ENCODE peak calls at places on chromosomes 12 and 14, in nine cellular contexts. M is GM10248, L is ovary, A is GM12865, O is neural progenitor cell, T is mucosa of descending colon, F is thyroid gland, G is Peyer's patch, Y is B cell. Z is an unnamed sample.

GRCh38 chr12:5965950-5966383 is 20.9 kb upstream of the ANO2 start:
- DNase-seq in M (peak), L (no peak), A (peak), O (peak), T (peak), F (peak), G (peak), Y (peak), Z (peak)

GRCh38 chr12:20282411-20282810 is 85.9 kb upstream of the PDE3A start:
- DNase-seq in M (no peak), L (no peak), A (no peak), O (no peak), T (no peak), F (no peak), G (no peak), Y (no peak), Z (no peak)

GRCh38 chr12:71472441-71472911 is 32.9 kb downstream of the LGR5 start:
- DNase-seq in M (no peak), L (no peak), A (no peak), O (no peak), T (no peak), F (no peak), G (no peak), Y (no peak), Z (no peak)

GRCh38 chr14:26597136-26598080 is at the start of gene NOVA1:
- DNase-seq in M (peak), L (peak), A (no peak), O (peak), T (peak), F (peak), G (peak), Y (no peak), Z (peak)

GRCh38 chr14:50941151-50941550 is 3.1 kb downstream of the PYGL start:
- DNase-seq in M (no peak), L (no peak), A (no peak), O (no peak), T (no peak), F (no peak), G (no peak), Y (no peak), Z (no peak)

GRCh38 chr14:83632375-83632774 is 1897.6 kb upstream of the FLRT2 start:
- DNase-seq in M (no peak), L (no peak), A (no peak), O (peak), T (no peak), F (no peak), G (no peak), Y (no peak), Z (no peak)

GRCh38 chr12:128606538-128606937 is 217.2 kb downstream of the SLC15A4 start:
- DNase-seq in M (no peak), L (no peak), A (no peak), O (no peak), T (peak), F (no peak), G (peak), Y (no peak), Z (no peak)

GRCh38 chr12:24266982-24267381 is 317.5 kb upstream of the SOX5 start:
- DNase-seq in M (no peak), L (no peak), A (no peak), O (no peak), T (no peak), F (peak), G (no peak), Y (no peak), Z (no peak)

GRCh38 chr14:74582910-74583581 is 29.0 kb downstream of the LTBP2 start:
- DNase-seq in M (no peak), L (no peak), A (no peak), O (no peak), T (no peak), F (no peak), G (no peak), Y (no peak), Z (no peak)

GRCh38 chr14:97783001-97783400 is 985.8 kb downstream of the VRK1 start:
- DNase-seq in M (no peak), L (no peak), A (no peak), O (no peak), T (no peak), F (no peak), G (no peak), Y (no peak), Z (no peak)

GRCh38 chr12:104733717-104734175 is 224.3 kb downstream of the SLC41A2 start:
- DNase-seq in M (peak), L (no peak), A (peak), O (peak), T (no peak), F (no peak), G (no peak), Y (no peak), Z (peak)

GRCh38 chr12:82686223-82687019 is at the start of gene TMTC2:
- DNase-seq in M (peak), L (peak), A (peak), O (peak), T (peak), F (peak), G (peak), Y (peak), Z (peak)

GRCh38 chr12:41055875-41056577 is 132.1 kb upstream of the PDZRN4 start:
- DNase-seq in M (no peak), L (no peak), A (no peak), O (no peak), T (no peak), F (no peak), G (no peak), Y (no peak), Z (no peak)

GRCh38 chr14:98819867-98820206 is 452.2 kb downstream of the BCL11B start:
- DNase-seq in M (no peak), L (no peak), A (no peak), O (no peak), T (no peak), F (peak), G (no peak), Y (no peak), Z (no peak)

GRCh38 chr14:51614707-51615106 is 37.0 kb upstream of the FRMD6 start:
- DNase-seq in M (no peak), L (no peak), A (peak), O (no peak), T (no peak), F (no peak), G (no peak), Y (no peak), Z (no peak)

GRCh38 chr14:91890291-91890749 is 23.0 kb upstream of the TC2N start:
- DNase-seq in M (no peak), L (no peak), A (no peak), O (no peak), T (no peak), F (no peak), G (no peak), Y (no peak), Z (no peak)

GRCh38 chr14:92470215-92470614 is 43.4 kb upstream of the RIN3 start:
- DNase-seq in M (no peak), L (no peak), A (no peak), O (no peak), T (no peak), F (no peak), G (no peak), Y (no peak), Z (no peak)

GRCh38 chr12:93060666-93061413 is 131.7 kb upstream of the EEA1 start:
- DNase-seq in M (peak), L (peak), A (peak), O (no peak), T (no peak), F (no peak), G (no peak), Y (no peak), Z (peak)
- TF ChIP-seq CTCF in M (no peak), L (no peak), A (no peak), O (no peak), T (no peak), F (no peak), G (no peak), Y (no peak), Z (no peak)

DNA sequence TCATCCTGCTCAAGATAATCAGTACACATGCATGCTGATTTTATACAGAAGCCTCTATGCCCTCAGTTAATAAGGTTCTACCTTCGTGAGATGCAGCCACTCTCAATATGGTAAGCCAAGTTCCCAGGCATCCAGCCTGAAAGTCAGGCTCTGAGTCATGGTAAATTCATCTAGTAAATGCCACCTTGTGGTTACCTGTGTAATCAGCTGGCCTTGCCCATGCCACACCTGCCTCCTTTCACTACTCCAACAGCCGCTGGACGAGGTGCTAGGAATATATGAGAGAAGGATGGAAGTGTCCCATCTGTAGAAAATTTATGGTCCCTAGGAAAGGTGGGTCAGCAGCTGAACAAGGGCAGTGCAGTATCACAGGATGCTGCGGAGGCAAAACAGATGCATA is 207.3 kb downstream of the SSPN start:
- DNase-seq in M (no peak), L (no peak), A (no peak), O (no peak), T (peak), F (peak), G (peak), Y (no peak), Z (no peak)
- TF ChIP-seq CTCF in M (no peak), L (no peak), A (no peak), O (no peak), T (no peak), F (peak), G (peak), Y (peak), Z (no peak)

GRCh38 chr12:66035289-66035961 is 95.1 kb downstream of the LLPH start:
- DNase-seq in M (no peak), L (no peak), A (peak), O (peak), T (no peak), F (no peak), G (no peak), Y (no peak), Z (no peak)
- TF ChIP-seq CTCF in M (peak), L (no peak), A (no peak), O (peak), T (no peak), F (no peak), G (peak), Y (peak), Z (no peak)

GRCh38 chr12:124610021-124610606 is 42.7 kb upstream of the NCOR2 start:
- DNase-seq in M (no peak), L (no peak), A (no peak), O (no peak), T (no peak), F (no peak), G (no peak), Y (no peak), Z (no peak)

GRCh38 chr12:124605869-124606774 is 38.7 kb upstream of the NCOR2 start:
- DNase-seq in M (no peak), L (no peak), A (no peak), O (no peak), T (peak), F (no peak), G (no peak), Y (no peak), Z (peak)

GRCh38 chr12:124609041-124609984 is 41.9 kb upstream of the NCOR2 start:
- DNase-seq in M (peak), L (peak), A (peak), O (no peak), T (peak), F (peak), G (peak), Y (peak), Z (peak)

GRCh38 chr12:124607681-124608425 is 40.4 kb upstream of the NCOR2 start:
- DNase-seq in M (no peak), L (no peak), A (no peak), O (no peak), T (no peak), F (no peak), G (no peak), Y (no peak), Z (no peak)

GRCh38 chr12:124608451-124608870 is 41.0 kb upstream of the NCOR2 start:
- DNase-seq in M (no peak), L (no peak), A (peak), O (no peak), T (peak), F (peak), G (no peak), Y (peak), Z (no peak)
- TF ChIP-seq CTCF in M (no peak), L (no peak), A (no peak), O (no peak), T (no peak), F (no peak), G (no peak), Y (no peak), Z (no peak)

GRCh38 chr12:48978291-48978740 is at the start of gene WNT1:
- DNase-seq in M (no peak), L (no peak), A (no peak), O (peak), T (no peak), F (no peak), G (no peak), Y (no peak), Z (no peak)
- TF ChIP-seq CTCF in M (no peak), L (no peak), A (no peak), O (no peak), T (no peak), F (no peak), G (no peak), Y (peak), Z (peak)

GRCh38 chr14:102507891-102508312 is 1.7 kb downstream of the ANKRD9 start:
- DNase-seq in M (no peak), L (no peak), A (no peak), O (no peak), T (peak), F (no peak), G (no peak), Y (peak), Z (no peak)
- TF ChIP-seq CTCF in M (no peak), L (no peak), A (no peak), O (no peak), T (no peak), F (no peak), G (peak), Y (no peak), Z (no peak)

Z was measured in GM13976.